ENCODE peak calls at places on chromosome 13, in nine cellular contexts. G is frontal cortex; D is suprapubic skin; M is NCI-H345; T is head of caudate nucleus; C is tibial nerve; Q is HEK293T; E is central memory CD4-positive, alpha-beta T cell; U is activated CD4-positive, alpha-beta T cell treated with anti-CD3 and anti-CD28 coated beads for 24 hours. K is an unnamed sample.
A peak's percentile ranks its signal among the peaks of the same experiment; 100 is the strongest.

GRCh38 chr13:46679369-46680180 is 117.4 kb downstream of the ESD start:
- DNase-seq in G (peak; percentile 25), D (no peak), M (no peak), T (no peak), C (no peak), Q (no peak), E (peak; percentile 26), U (no peak), K (no peak)

GRCh38 chr13:113161433-113161832 is 3.0 kb downstream of the PROZ start:
- DNase-seq in G (no peak), D (no peak), M (no peak), T (no peak), C (no peak), Q (no peak), E (no peak), U (no peak), K (no peak)

GRCh38 chr13:77459616-77460015 is 75.9 kb upstream of the SCEL start:
- DNase-seq in G (no peak), D (no peak), M (no peak), T (no peak), C (no peak), Q (no peak), E (no peak), U (no peak), K (no peak)

GRCh38 chr13:30119476-30119875 is 187.9 kb downstream of the KATNAL1 start:
- DNase-seq in G (no peak), D (no peak), M (no peak), T (no peak), C (no peak), Q (no peak), E (peak; percentile 26), U (no peak), K (no peak)

GRCh38 chr13:69496951-69497350 is 610.7 kb upstream of the ATXN8OS start:
- DNase-seq in G (peak; percentile 6), D (no peak), M (no peak), T (no peak), C (no peak), Q (no peak), E (no peak), U (no peak), K (no peak)

GRCh38 chr13:97330448-97330847 is 103.5 kb upstream of the RAP2A start:
- DNase-seq in G (no peak), D (no peak), M (no peak), T (no peak), C (no peak), Q (no peak), E (no peak), U (no peak), K (no peak)

GRCh38 chr13:109874921-109875454 is 88.6 kb upstream of the IRS2 start:
- DNase-seq in G (no peak), D (no peak), M (no peak), T (no peak), C (no peak), Q (no peak), E (no peak), U (no peak), K (no peak)

GRCh38 chr13:49532593-49532992 is 36.8 kb downstream of the PHF11 start:
- DNase-seq in G (no peak), D (no peak), M (no peak), T (no peak), C (no peak), Q (no peak), E (no peak), U (no peak), K (no peak)

GRCh38 chr13:27043013-27043412 is 128.6 kb downstream of the USP12 start:
- DNase-seq in G (peak; percentile 78), D (no peak), M (no peak), T (peak; percentile 60), C (no peak), Q (no peak), E (no peak), U (no peak), K (no peak)

GRCh38 chr13:75645141-75645540 is 9.0 kb downstream of the LMO7 start:
- DNase-seq in G (no peak), D (no peak), M (no peak), T (no peak), C (no peak), Q (no peak), E (no peak), U (no peak), K (no peak)

GRCh38 chr13:40570930-40571329 is 95.5 kb downstream of the FOXO1 start:
- DNase-seq in G (no peak), D (no peak), M (no peak), T (no peak), C (no peak), Q (no peak), E (no peak), U (no peak), K (no peak)

GRCh38 chr13:88068316-88068715 is 397.1 kb downstream of the SLITRK5 start:
- DNase-seq in G (no peak), D (no peak), M (no peak), T (no peak), C (no peak), Q (no peak), E (no peak), U (no peak), K (no peak)

GRCh38 chr13:94196426-94196825 is 283.1 kb downstream of the DCT start:
- DNase-seq in G (no peak), D (no peak), M (no peak), T (no peak), C (no peak), Q (no peak), E (no peak), U (no peak), K (no peak)

GRCh38 chr13:73428137-73428536 is 369.3 kb downstream of the KLF5 start:
- DNase-seq in G (no peak), D (no peak), M (no peak), T (no peak), C (no peak), Q (no peak), E (no peak), U (no peak), K (no peak)

GRCh38 chr13:80030491-80030890 is 310.4 kb downstream of the SPRY2 start:
- DNase-seq in G (no peak), D (no peak), M (no peak), T (no peak), C (no peak), Q (no peak), E (no peak), U (no peak), K (peak; percentile 44)

GRCh38 chr13:59533561-59534337 is 630.0 kb downstream of the DIAPH3 start:
- DNase-seq in G (no peak), D (no peak), M (no peak), T (no peak), C (no peak), Q (no peak), E (no peak), U (no peak), K (no peak)

GRCh38 chr13:44806841-44807240 is 182.4 kb downstream of the NUFIP1 start:
- DNase-seq in G (peak; percentile 9), D (no peak), M (no peak), T (peak; percentile 7), C (no peak), Q (no peak), E (no peak), U (no peak), K (no peak)

GRCh38 chr13:31528758-31529157 is 210.6 kb upstream of the RXFP2 start:
- DNase-seq in G (no peak), D (no peak), M (no peak), T (no peak), C (no peak), Q (no peak), E (no peak), U (no peak), K (no peak)

GRCh38 chr13:33775339-33776108 is 42.4 kb upstream of the RFC3 start:
- DNase-seq in G (no peak), D (no peak), M (no peak), T (no peak), C (no peak), Q (no peak), E (no peak), U (no peak), K (no peak)

GRCh38 chr13:36418022-36418805 is 14.1 kb upstream of the CCNA1 start:
- DNase-seq in G (no peak), D (no peak), M (no peak), T (no peak), C (no peak), Q (no peak), E (no peak), U (no peak), K (no peak)

GRCh38 chr13:34749046-34749445 is 193.0 kb upstream of the NBEA start:
- DNase-seq in G (no peak), D (no peak), M (no peak), T (no peak), C (no peak), Q (no peak), E (no peak), U (no peak), K (no peak)

GRCh38 chr13:82165396-82166174 is 1716.7 kb downstream of the SLITRK1 start:
- DNase-seq in G (no peak), D (no peak), M (no peak), T (no peak), C (no peak), Q (no peak), E (no peak), U (no peak), K (no peak)

GRCh38 chr13:49622174-49622946 is 5.9 kb upstream of the ARL11 start:
- DNase-seq in G (no peak), D (no peak), M (no peak), T (no peak), C (no peak), Q (no peak), E (no peak), U (no peak), K (no peak)

GRCh38 chr13:94710881-94711560 is 1.3 kb downstream of the SOX21 start:
- DNase-seq in G (no peak), D (peak; percentile 60), M (peak; percentile 68), T (no peak), C (no peak), Q (peak; percentile 89), E (no peak), U (no peak), K (no peak)

GRCh38 chr13:24212674-24213073 is 52.2 kb downstream of the SPATA13 start:
- DNase-seq in G (no peak), D (no peak), M (peak; percentile 3), T (no peak), C (no peak), Q (no peak), E (no peak), U (no peak), K (no peak)

GRCh38 chr13:59877933-59878332 is 285.8 kb downstream of the DIAPH3 start:
- DNase-seq in G (no peak), D (no peak), M (no peak), T (no peak), C (no peak), Q (no peak), E (no peak), U (no peak), K (no peak)

GRCh38 chr13:112452380-112453206 is 76.4 kb downstream of the SPACA7 start:
- DNase-seq in G (no peak), D (no peak), M (peak; percentile 26), T (no peak), C (no peak), Q (no peak), E (no peak), U (no peak), K (no peak)

GRCh38 chr13:26440111-26440510 is 117.4 kb upstream of the WASF3 start:
- DNase-seq in G (no peak), D (no peak), M (no peak), T (no peak), C (no peak), Q (no peak), E (no peak), U (no peak), K (no peak)

GRCh38 chr13:98321356-98321755 is 144.3 kb upstream of the RNF113B start:
- DNase-seq in G (no peak), D (no peak), M (no peak), T (no peak), C (no peak), Q (no peak), E (no peak), U (no peak), K (no peak)

GRCh38 chr13:114079601-114080536 is 52.6 kb downstream of the RASA3 start:
- DNase-seq in G (no peak), D (peak; percentile 61), M (no peak), T (no peak), C (peak; percentile 10), Q (no peak), E (no peak), U (no peak), K (peak; percentile 46)

GRCh38 chr13:66855110-66855509 is 375.0 kb downstream of the PCDH9 start:
- DNase-seq in G (no peak), D (no peak), M (no peak), T (no peak), C (no peak), Q (no peak), E (no peak), U (no peak), K (no peak)

K was measured in Right ventricle myocardium superior.